ENCODE peak calls at places on chromosomes 13 and 19, in six cellular contexts. B is A549; E is effector CD4-positive, alpha-beta T cell; Z is activated CD8-positive, alpha-beta memory T cell treated with anti-CD3 and anti-CD28 coated beads for 1 hour; Y is NCI-H1092; D is HuH-7. R is an unnamed sample.

GRCh38 chr13:30396434-30397075 is 25.7 kb upstream of the UBE2L5 start:
- DNase-seq in Y (no peak), D (no peak), B (no peak), E (no peak), Z (no peak), R (no peak)

GRCh38 chr19:40433391-40434216 is 7.8 kb upstream of the SERTAD1 start:
- DNase-seq in B (peak), Z (peak), D (peak), E (peak), Y (peak), R (peak)

GRCh38 chr19:4178990-4179389 is 3.4 kb downstream of the SIRT6 start:
- DNase-seq in Z (no peak), B (no peak), D (no peak), E (no peak), Y (no peak), R (no peak)

GRCh38 chr19:33840382-33840781 is 43.7 kb downstream of the KCTD15 start:
- DNase-seq in D (no peak), E (no peak), B (no peak), Y (no peak), Z (no peak), R (no peak)

GRCh38 chr19:55384576-55385235 is 614 bp upstream of the TMEM238 start:
- DNase-seq in D (no peak), B (no peak), Z (no peak), E (no peak), Y (peak), R (no peak)

GRCh38 chr19:50925734-50926133 is 14.5 kb upstream of the KLK4 start:
- DNase-seq in D (no peak), B (peak), E (no peak), Z (no peak), Y (no peak), R (no peak)

GRCh38 chr13:110912651-110913051 is 2.2 kb downstream of the ANKRD10 start:
- DNase-seq in Z (no peak), B (peak), Y (no peak), E (no peak), D (no peak), R (no peak)

GRCh38 chr19:56837492-56837891 is 3.0 kb downstream of the PEG3 start:
- DNase-seq in E (no peak), Y (no peak), D (no peak), Z (no peak), B (no peak), R (no peak)